ENCODE peak calls at places on chromosomes 2 and 18, in nine cellular contexts. X is GM23338; T is adipocyte; J is CD4-positive, alpha-beta memory T cell; S is mesenchymal stem cell; P is stomach; M is lower lobe of right lung; O is right atrium auricular region; V is aorta. F is an unnamed sample. For H3K4me1, the result is how much of the 10 kb centered on the place peaks cover.

GRCh38 chr2:173087214-173087581 is 11.6 kb downstream of the MAP3K20 start:
- DNase-seq in V (no peak), P (no peak), J (no peak), M (no peak), O (no peak), T (no peak), S (peak), X (no peak), F (no peak)

GRCh38 chr2:140057928-140058327 is 1277.7 kb upstream of the NXPH2 start:
- DNase-seq in O (no peak), X (no peak), T (no peak), V (no peak), M (no peak), J (no peak), P (no peak), S (no peak), F (no peak)

GRCh38 chr2:38702413-38702812 is 36.5 kb downstream of the GALM start:
- DNase-seq in S (peak), V (no peak), X (no peak), M (no peak), T (peak), O (no peak), P (no peak), J (no peak), F (no peak)

GRCh38 chr18:45662468-45662867 is 47.2 kb downstream of the SLC14A2 start:
- DNase-seq in X (no peak), P (no peak), S (no peak), J (no peak), M (no peak), T (peak), O (no peak), V (no peak), F (no peak)

GRCh38 chr2:46367286-46367685 is 70.1 kb downstream of the EPAS1 start:
- DNase-seq in P (no peak), T (no peak), J (no peak), S (no peak), M (no peak), V (no peak), O (no peak), X (no peak), F (no peak)

GRCh38 chr18:13003466-13003896 is 12.3 kb downstream of the CEP192 start:
- DNase-seq in V (no peak), X (peak), P (peak), S (peak), O (no peak), J (no peak), T (peak), M (no peak), F (peak)

GRCh38 chr2:232388324-232388891 is 9.9 kb downstream of the ALPP start:
- DNase-seq in X (peak), P (no peak), V (peak), O (no peak), J (no peak), S (no peak), T (no peak), M (no peak), F (no peak)

GRCh38 chr2:99485411-99485810 is 4.4 kb downstream of the REV1 start:
- DNase-seq in P (no peak), O (no peak), V (no peak), J (no peak), T (peak), M (no peak), S (no peak), X (no peak), F (peak)

GRCh38 chr2:172829229-172829628 is 93.6 kb downstream of the RAPGEF4 start:
- DNase-seq in P (no peak), T (peak), V (no peak), J (no peak), X (no peak), M (no peak), S (peak), O (no peak), F (no peak)

GRCh38 chr2:125169022-125169763 is 1144.1 kb downstream of the CNTNAP5 start:
- DNase-seq in O (no peak), M (no peak), X (no peak), S (peak), T (no peak), J (no peak), V (no peak), P (no peak), F (no peak)

GRCh38 chr2:127107622-127107999 is 657 bp upstream of the BIN1 start:
- DNase-seq in V (peak), P (no peak), M (no peak), S (no peak), J (no peak), X (peak), T (no peak), O (peak), F (no peak)

GRCh38 chr18:32301976-32302743 is 112.3 kb downstream of the MEP1B start:
- DNase-seq in M (no peak), T (peak), O (no peak), P (no peak), S (peak), V (no peak), X (no peak), J (no peak), F (no peak)

GRCh38 chr18:31684279-31685096 is at the start of gene B4GALT6:
- DNase-seq in P (no peak), J (no peak), X (peak), V (peak), O (no peak), M (peak), S (peak), T (peak), F (no peak)

GRCh38 chr2:22788749-22789148 is 596.2 kb upstream of the KLHL29 start:
- DNase-seq in X (peak), S (no peak), P (no peak), J (no peak), O (no peak), V (no peak), M (no peak), T (no peak), F (no peak)

GRCh38 chr2:136005462-136006205 is 20.2 kb upstream of the DARS1 start:
- DNase-seq in S (peak), P (no peak), M (no peak), V (no peak), J (no peak), X (no peak), O (no peak), T (no peak), F (no peak)

GRCh38 chr2:181070119-181070833 is 89.9 kb downstream of the UBE2E3 start:
- DNase-seq in M (no peak), X (no peak), O (no peak), P (no peak), J (no peak), S (peak), V (no peak), T (peak), F (peak)

GRCh38 chr2:114009125-114009923 is 119.4 kb downstream of the ACTR3 start:
- DNase-seq in S (no peak), T (no peak), J (no peak), P (no peak), M (no peak), V (no peak), O (no peak), X (no peak), F (no peak)

GRCh38 chr2:99615247-99615771 is 125.5 kb upstream of the REV1 start:
- DNase-seq in V (no peak), X (peak), S (no peak), P (no peak), M (no peak), T (no peak), J (no peak), O (no peak), F (peak)

GRCh38 chr2:177784449-177784845 is 288.1 kb downstream of the PDE11A start:
- DNase-seq in J (peak), P (no peak), M (no peak), T (peak), V (no peak), S (peak), O (no peak), X (no peak), F (no peak)

GRCh38 chr2:120424274-120424796 is 78.4 kb downstream of the INHBB start:
- DNase-seq in X (no peak), J (no peak), P (peak), V (no peak), M (no peak), T (no peak), O (no peak), S (no peak), F (no peak)

GRCh38 chr2:15298769-15299168 is 262.4 kb downstream of the NBAS start:
- DNase-seq in M (no peak), X (no peak), P (no peak), J (no peak), O (no peak), S (peak), T (no peak), V (no peak), F (peak)

GRCh38 chr2:147884796-147885195 is 40.0 kb downstream of the ACVR2A start:
- DNase-seq in P (no peak), X (no peak), O (no peak), M (no peak), T (peak), J (no peak), V (no peak), S (peak), F (no peak)

GRCh38 chr2:197207608-197208007 is 103.0 kb downstream of the ANKRD44 start:
- DNase-seq in M (no peak), T (no peak), X (no peak), P (no peak), V (no peak), O (no peak), S (no peak), J (no peak), F (no peak)
- H3K4me1 ChIP-seq in M (half or more), T (under half), X (under half), P (under half), V (under half), O (under half), S (under half), J (half or more), F (under half)

GRCh38 chr2:197197808-197198409 is 112.7 kb downstream of the ANKRD44 start:
- DNase-seq in X (no peak), S (no peak), M (no peak), P (no peak), V (no peak), O (no peak), T (no peak), J (peak), F (no peak)
- H3K4me3 ChIP-seq in X (no peak), S (no peak), M (peak), P (peak), V (no peak), O (no peak), T (no peak), J (peak), F (no peak)

GRCh38 chr2:157468931-157469708 is 25.2 kb upstream of the CYTIP start:
- DNase-seq in T (peak), O (no peak), S (peak), X (no peak), J (peak), P (no peak), M (no peak), V (no peak), F (no peak)
- H3K4me1 ChIP-seq in T (under half), O (under half), S (under half), X (under half), J (under half), P (under half), M (under half), V (under half), F (under half)

GRCh38 chr2:176105727-176106635 is 1.1 kb upstream of the HOXD11 start:
- DNase-seq in P (no peak), S (no peak), M (no peak), V (peak), T (no peak), X (peak), O (no peak), J (no peak), F (peak)
- H3K4me3 ChIP-seq in P (no peak), S (no peak), M (no peak), V (no peak), T (peak), X (peak), O (no peak), J (no peak), F (peak)